ENCODE peak calls at places on chromosomes 12 and 14, in nine cellular contexts. P, V, S, D, R, Z, U, L and F are unnamed samples. For H3K9me3, the result is how much of the 10 kb centered on the place peaks cover.

GRCh38 chr12:58408516-58408915 is 467.1 kb downstream of the ATP23 start:
- DNase-seq in P (no peak), V (no peak), S (no peak), D (no peak), R (no peak), Z (no peak), U (no peak), L (no peak), F (no peak)

GRCh38 chr12:3271639-3272038 is 194.5 kb downstream of the TSPAN9 start:
- DNase-seq in P (no peak), V (no peak), S (no peak), D (no peak), R (no peak), Z (no peak), U (no peak), L (no peak), F (no peak)

GRCh38 chr14:91219505-91220389 is 24.8 kb downstream of the GPR68 start:
- DNase-seq in P (no peak), V (no peak), S (no peak), D (no peak), R (no peak), Z (no peak), U (peak), L (no peak), F (no peak)

GRCh38 chr14:75864352-75864751 is 117.4 kb downstream of the TGFB3 start:
- DNase-seq in P (no peak), V (no peak), S (no peak), D (no peak), R (no peak), Z (no peak), U (no peak), L (no peak), F (no peak)

GRCh38 chr14:33229269-33229924 is 290.7 kb downstream of the NPAS3 start:
- DNase-seq in P (no peak), V (peak), S (no peak), D (no peak), R (no peak), Z (no peak), U (no peak), L (no peak), F (no peak)

GRCh38 chr14:32102152-32102787 is 25.2 kb downstream of the ARHGAP5 start:
- DNase-seq in P (no peak), V (no peak), S (no peak), D (no peak), R (peak), Z (no peak), U (no peak), L (no peak), F (no peak)

GRCh38 chr12:114779203-114779602 is 95.2 kb upstream of the TBX3 start:
- DNase-seq in P (no peak), V (no peak), S (no peak), D (no peak), R (no peak), Z (no peak), U (no peak), L (no peak), F (no peak)

GRCh38 chr14:29851397-29851796 is 76.2 kb downstream of the PRKD1 start:
- DNase-seq in P (no peak), V (no peak), S (no peak), D (no peak), R (no peak), Z (no peak), U (no peak), L (no peak), F (no peak)

GRCh38 chr14:103091041-103091882 is 3.3 kb upstream of the EXOC3L4 start:
- DNase-seq in P (no peak), V (peak), S (peak), D (no peak), R (no peak), Z (no peak), U (peak), L (peak), F (no peak)

DNA sequence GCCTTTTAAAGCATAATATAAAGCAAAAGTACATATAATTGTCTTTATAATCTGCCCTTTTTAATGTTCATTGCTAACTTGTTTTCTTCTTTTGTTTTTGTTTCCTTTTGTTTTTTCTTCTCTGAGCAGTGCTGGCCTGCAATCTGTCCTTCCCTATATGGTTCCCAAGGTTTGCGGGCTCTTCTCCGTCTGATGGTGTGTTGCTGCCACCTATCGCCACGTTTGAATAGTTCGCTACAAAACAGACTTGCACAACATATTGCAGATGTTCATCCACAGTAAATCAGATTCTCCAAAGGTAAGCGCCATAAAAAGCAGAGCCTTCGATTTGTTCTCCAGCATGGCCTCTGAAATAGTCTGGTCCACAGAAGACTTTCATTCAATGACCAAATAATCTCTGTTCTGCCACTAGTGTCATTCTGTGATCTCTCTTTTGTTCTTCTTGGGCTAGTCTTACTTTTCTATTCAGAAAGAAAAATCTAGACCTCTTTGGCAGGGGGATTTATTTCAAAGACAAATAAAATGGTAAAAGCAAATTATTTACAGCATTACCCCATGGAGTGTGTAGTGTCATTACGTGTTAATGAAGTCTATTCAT is 33.5 kb downstream of the C12orf50 start:
- DNase-seq in P (no peak), V (peak), S (peak), D (peak), R (no peak), Z (peak), U (peak), L (peak), F (no peak)
- TF ChIP-seq EP300 in P (no peak), V (no peak), S (no peak), D (no peak), R (no peak), Z (no peak), U (no peak), L (no peak), F (no peak)

DNA sequence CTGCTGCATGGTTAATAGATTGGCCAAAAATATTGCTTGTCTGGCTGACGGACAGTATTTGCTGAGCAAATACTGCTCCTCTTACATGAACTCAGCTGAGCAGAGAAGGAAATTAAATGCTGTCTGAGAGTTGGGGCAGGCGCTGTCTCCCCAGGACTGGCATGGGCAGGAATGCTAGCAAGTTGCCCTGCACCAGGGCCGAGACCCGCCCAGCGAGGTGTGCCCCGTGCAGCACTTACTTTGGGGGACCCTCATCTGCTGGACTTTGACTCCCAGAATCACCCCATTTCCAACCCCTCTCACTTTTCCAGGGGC is 1.4 kb downstream of the FBRSL1 start:
- DNase-seq in P (no peak), V (no peak), S (no peak), D (no peak), R (no peak), Z (no peak), U (no peak), L (no peak), F (no peak)
- H3K4me3 ChIP-seq in P (peak), V (peak), S (peak), D (peak), R (peak), Z (peak), U (peak), L (peak), F (peak)

GRCh38 chr14:79601579-79601978 is 609.7 kb downstream of the DIO2 start:
- DNase-seq in P (no peak), V (no peak), S (no peak), D (no peak), R (no peak), Z (no peak), U (no peak), L (no peak), F (no peak)

GRCh38 chr14:79597561-79597960 is 613.7 kb downstream of the DIO2 start:
- DNase-seq in P (no peak), V (no peak), S (no peak), D (no peak), R (no peak), Z (no peak), U (no peak), L (no peak), F (no peak)

GRCh38 chr14:79598339-79598738 is 613.0 kb downstream of the DIO2 start:
- DNase-seq in P (no peak), V (no peak), S (no peak), D (no peak), R (no peak), Z (no peak), U (no peak), L (no peak), F (no peak)

GRCh38 chr14:79600406-79600805 is 610.9 kb downstream of the DIO2 start:
- DNase-seq in P (no peak), V (no peak), S (no peak), D (no peak), R (no peak), Z (no peak), U (no peak), L (no peak), F (no peak)

GRCh38 chr14:79596531-79596930 is 614.8 kb downstream of the DIO2 start:
- DNase-seq in P (no peak), V (no peak), S (no peak), D (peak), R (no peak), Z (no peak), U (no peak), L (no peak), F (no peak)
- H3K9me3 ChIP-seq in P (under half), V (under half), S (under half), D (under half), R (under half), Z (under half), U (under half), L (under half), F (under half)

GRCh38 chr12:60209933-60210332 is 614.1 kb downstream of the SLC16A7 start:
- DNase-seq in P (no peak), V (no peak), S (no peak), D (no peak), R (no peak), Z (no peak), U (no peak), L (no peak), F (no peak)
- TF ChIP-seq EP300 in P (no peak), V (no peak), S (no peak), D (no peak), R (no peak), Z (no peak), U (no peak), L (no peak), F (no peak)

GRCh38 chr14:65304239-65304638 is 108.3 kb upstream of the FUT8 start:
- DNase-seq in P (no peak), V (no peak), S (no peak), D (no peak), R (no peak), Z (no peak), U (no peak), L (peak), F (no peak)
- H3K4me3 ChIP-seq in P (no peak), V (no peak), S (no peak), D (no peak), R (peak), Z (no peak), U (no peak), L (no peak), F (no peak)